ENCODE peak calls at places on chromosome 7, in ten cellular contexts. One of them, this sample, is unnamed. For H3K36me3, the result is how much of the 10 kb centered on the place peaks cover.

GRCh38 chr7:139075031-139075652 is 34.4 kb downstream of the ZC3HAV1 start:
- DNase-seq in A673: peak
- DNase-seq in fibroblast of lung: peak
- DNase-seq in psoas muscle: peak
- DNase-seq in thoracic aorta: peak
- DNase-seq in PC-9: peak
- DNase-seq in OCI-LY7: peak
- DNase-seq in IMR-90: peak
- DNase-seq in lung: peak
- DNase-seq in tibial artery: peak
- DNase-seq in this sample: peak

GRCh38 chr7:47901542-47901941 is 46.7 kb downstream of the PKD1L1 start:
- DNase-seq in A673: no peak
- DNase-seq in fibroblast of lung: peak
- DNase-seq in psoas muscle: no peak
- DNase-seq in thoracic aorta: no peak
- DNase-seq in PC-9: peak
- DNase-seq in OCI-LY7: no peak
- DNase-seq in IMR-90: peak
- DNase-seq in lung: no peak
- DNase-seq in tibial artery: no peak
- DNase-seq in this sample: peak

GRCh38 chr7:122770943-122771342 is 68.2 kb upstream of the RNF148 start:
- DNase-seq in A673: peak
- DNase-seq in fibroblast of lung: no peak
- DNase-seq in psoas muscle: no peak
- DNase-seq in thoracic aorta: no peak
- DNase-seq in PC-9: no peak
- DNase-seq in OCI-LY7: no peak
- DNase-seq in IMR-90: no peak
- DNase-seq in lung: no peak
- DNase-seq in tibial artery: no peak
- DNase-seq in this sample: no peak

GRCh38 chr7:74002474-74003017 is 25.4 kb upstream of the ELN start:
- DNase-seq in A673: no peak
- DNase-seq in fibroblast of lung: peak
- DNase-seq in psoas muscle: peak
- DNase-seq in thoracic aorta: no peak
- DNase-seq in PC-9: peak
- DNase-seq in OCI-LY7: no peak
- DNase-seq in IMR-90: peak
- DNase-seq in lung: no peak
- DNase-seq in tibial artery: peak
- DNase-seq in this sample: peak

GRCh38 chr7:5203138-5203537 is 13.1 kb downstream of the WIPI2 start:
- DNase-seq in A673: no peak
- DNase-seq in fibroblast of lung: no peak
- DNase-seq in psoas muscle: no peak
- DNase-seq in thoracic aorta: no peak
- DNase-seq in PC-9: no peak
- DNase-seq in OCI-LY7: no peak
- DNase-seq in IMR-90: no peak
- DNase-seq in lung: no peak
- DNase-seq in tibial artery: no peak
- DNase-seq in this sample: no peak

GRCh38 chr7:124791876-124792446 is 26.4 kb upstream of the GPR37 start:
- DNase-seq in A673: no peak
- DNase-seq in fibroblast of lung: no peak
- DNase-seq in psoas muscle: no peak
- DNase-seq in thoracic aorta: no peak
- DNase-seq in PC-9: peak
- DNase-seq in OCI-LY7: no peak
- DNase-seq in IMR-90: peak
- DNase-seq in lung: no peak
- DNase-seq in tibial artery: no peak
- DNase-seq in this sample: no peak

GRCh38 chr7:93574646-93575554 is at the start of gene CALCR:
- DNase-seq in A673: peak
- DNase-seq in fibroblast of lung: peak
- DNase-seq in psoas muscle: no peak
- DNase-seq in thoracic aorta: no peak
- DNase-seq in PC-9: no peak
- DNase-seq in OCI-LY7: no peak
- DNase-seq in IMR-90: no peak
- DNase-seq in lung: no peak
- DNase-seq in tibial artery: no peak
- DNase-seq in this sample: no peak

GRCh38 chr7:76037310-76037709 is 10.5 kb downstream of the STYXL1 start:
- DNase-seq in A673: no peak
- DNase-seq in fibroblast of lung: peak
- DNase-seq in psoas muscle: peak
- DNase-seq in thoracic aorta: no peak
- DNase-seq in PC-9: no peak
- DNase-seq in OCI-LY7: no peak
- DNase-seq in IMR-90: peak
- DNase-seq in lung: no peak
- DNase-seq in tibial artery: peak
- DNase-seq in this sample: no peak

GRCh38 chr7:46969303-46970130 is 612.4 kb downstream of the TNS3 start:
- DNase-seq in A673: peak
- DNase-seq in fibroblast of lung: peak
- DNase-seq in psoas muscle: no peak
- DNase-seq in thoracic aorta: no peak
- DNase-seq in PC-9: peak
- DNase-seq in OCI-LY7: no peak
- DNase-seq in IMR-90: peak
- DNase-seq in lung: no peak
- DNase-seq in tibial artery: no peak
- DNase-seq in this sample: no peak

GRCh38 chr7:107291434-107291833 is 122.6 kb downstream of the HBP1 start:
- DNase-seq in A673: no peak
- DNase-seq in fibroblast of lung: no peak
- DNase-seq in psoas muscle: no peak
- DNase-seq in thoracic aorta: no peak
- DNase-seq in PC-9: no peak
- DNase-seq in OCI-LY7: no peak
- DNase-seq in IMR-90: no peak
- DNase-seq in lung: no peak
- DNase-seq in tibial artery: no peak
- DNase-seq in this sample: no peak

GRCh38 chr7:28112056-28112455 is 68.5 kb downstream of the JAZF1 start:
- DNase-seq in A673: no peak
- DNase-seq in fibroblast of lung: no peak
- DNase-seq in psoas muscle: no peak
- DNase-seq in thoracic aorta: no peak
- DNase-seq in PC-9: no peak
- DNase-seq in OCI-LY7: no peak
- DNase-seq in IMR-90: no peak
- DNase-seq in lung: no peak
- DNase-seq in tibial artery: no peak
- DNase-seq in this sample: no peak

GRCh38 chr7:47069385-47070076 is 512.4 kb downstream of the TNS3 start:
- DNase-seq in A673: no peak
- DNase-seq in fibroblast of lung: no peak
- DNase-seq in psoas muscle: no peak
- DNase-seq in thoracic aorta: no peak
- DNase-seq in PC-9: no peak
- DNase-seq in OCI-LY7: no peak
- DNase-seq in IMR-90: no peak
- DNase-seq in lung: no peak
- DNase-seq in tibial artery: peak
- DNase-seq in this sample: no peak

GRCh38 chr7:146539836-146540235 is 423.2 kb downstream of the CNTNAP2 start:
- DNase-seq in A673: no peak
- DNase-seq in fibroblast of lung: no peak
- DNase-seq in psoas muscle: no peak
- DNase-seq in thoracic aorta: no peak
- DNase-seq in PC-9: no peak
- DNase-seq in OCI-LY7: no peak
- DNase-seq in IMR-90: no peak
- DNase-seq in lung: no peak
- DNase-seq in tibial artery: no peak
- DNase-seq in this sample: no peak

GRCh38 chr7:124784879-124785818 is 19.6 kb upstream of the GPR37 start:
- DNase-seq in A673: peak
- DNase-seq in fibroblast of lung: peak
- DNase-seq in psoas muscle: peak
- DNase-seq in thoracic aorta: no peak
- DNase-seq in PC-9: no peak
- DNase-seq in OCI-LY7: peak
- DNase-seq in IMR-90: peak
- DNase-seq in lung: no peak
- DNase-seq in tibial artery: no peak
- DNase-seq in this sample: no peak

GRCh38 chr7:4841007-4841784 is 20.6 kb downstream of the PAPOLB start:
- DNase-seq in A673: no peak
- DNase-seq in fibroblast of lung: no peak
- DNase-seq in psoas muscle: no peak
- DNase-seq in thoracic aorta: no peak
- DNase-seq in PC-9: no peak
- DNase-seq in OCI-LY7: no peak
- DNase-seq in IMR-90: no peak
- DNase-seq in lung: no peak
- DNase-seq in tibial artery: no peak
- DNase-seq in this sample: no peak

GRCh38 chr7:48627153-48627552 is 297.2 kb upstream of the CDC14C start:
- DNase-seq in A673: no peak
- DNase-seq in fibroblast of lung: no peak
- DNase-seq in psoas muscle: no peak
- DNase-seq in thoracic aorta: no peak
- DNase-seq in PC-9: no peak
- DNase-seq in OCI-LY7: no peak
- DNase-seq in IMR-90: no peak
- DNase-seq in lung: no peak
- DNase-seq in tibial artery: no peak
- DNase-seq in this sample: no peak

GRCh38 chr7:137003071-137003470 is 134.6 kb downstream of the CHRM2 start:
- DNase-seq in A673: no peak
- DNase-seq in fibroblast of lung: no peak
- DNase-seq in psoas muscle: no peak
- DNase-seq in thoracic aorta: no peak
- DNase-seq in PC-9: no peak
- DNase-seq in OCI-LY7: no peak
- DNase-seq in IMR-90: no peak
- DNase-seq in lung: no peak
- DNase-seq in tibial artery: no peak
- DNase-seq in this sample: no peak

GRCh38 chr7:40836218-40836617 is 701.4 kb downstream of the SUGCT start:
- DNase-seq in A673: no peak
- DNase-seq in fibroblast of lung: no peak
- DNase-seq in psoas muscle: no peak
- DNase-seq in thoracic aorta: no peak
- DNase-seq in PC-9: no peak
- DNase-seq in OCI-LY7: peak
- DNase-seq in IMR-90: peak
- DNase-seq in lung: no peak
- DNase-seq in tibial artery: no peak
- DNase-seq in this sample: no peak

GRCh38 chr7:31648288-31648687 is 38.7 kb upstream of the PPP1R17 start:
- DNase-seq in A673: peak
- DNase-seq in fibroblast of lung: no peak
- DNase-seq in psoas muscle: no peak
- DNase-seq in thoracic aorta: no peak
- DNase-seq in PC-9: no peak
- DNase-seq in OCI-LY7: no peak
- DNase-seq in IMR-90: peak
- DNase-seq in lung: no peak
- DNase-seq in tibial artery: no peak
- DNase-seq in this sample: no peak

GRCh38 chr7:43516581-43517342 is 66.1 kb upstream of the STK17A start:
- DNase-seq in A673: no peak
- DNase-seq in fibroblast of lung: peak
- DNase-seq in psoas muscle: no peak
- DNase-seq in thoracic aorta: no peak
- DNase-seq in PC-9: no peak
- DNase-seq in OCI-LY7: no peak
- DNase-seq in IMR-90: no peak
- DNase-seq in lung: no peak
- DNase-seq in tibial artery: no peak
- DNase-seq in this sample: no peak

GRCh38 chr7:918118-918425 is 36.4 kb downstream of the ADAP1 start:
- DNase-seq in A673: no peak
- DNase-seq in fibroblast of lung: no peak
- DNase-seq in psoas muscle: peak
- DNase-seq in thoracic aorta: no peak
- DNase-seq in PC-9: no peak
- DNase-seq in OCI-LY7: no peak
- DNase-seq in IMR-90: no peak
- DNase-seq in lung: no peak
- DNase-seq in tibial artery: peak
- DNase-seq in this sample: peak

GRCh38 chr7:80851896-80852476 is 66.9 kb downstream of the SEMA3C start:
- DNase-seq in A673: no peak
- DNase-seq in fibroblast of lung: peak
- DNase-seq in psoas muscle: no peak
- DNase-seq in thoracic aorta: no peak
- DNase-seq in PC-9: peak
- DNase-seq in OCI-LY7: no peak
- DNase-seq in IMR-90: peak
- DNase-seq in lung: no peak
- DNase-seq in tibial artery: no peak
- DNase-seq in this sample: no peak
- H3K4me3 ChIP-seq in A673: no peak
- H3K4me3 ChIP-seq in fibroblast of lung: no peak
- H3K4me3 ChIP-seq in psoas muscle: peak
- H3K4me3 ChIP-seq in thoracic aorta: no peak
- H3K4me3 ChIP-seq in PC-9: no peak
- H3K4me3 ChIP-seq in OCI-LY7: no peak
- H3K4me3 ChIP-seq in IMR-90: no peak
- H3K4me3 ChIP-seq in lung: no peak
- H3K4me3 ChIP-seq in tibial artery: no peak
- H3K4me3 ChIP-seq in this sample: no peak

GRCh38 chr7:151066273-151066974 is 7.0 kb downstream of the SLC4A2 start:
- DNase-seq in A673: no peak
- DNase-seq in fibroblast of lung: no peak
- DNase-seq in psoas muscle: no peak
- DNase-seq in thoracic aorta: no peak
- DNase-seq in PC-9: no peak
- DNase-seq in OCI-LY7: no peak
- DNase-seq in IMR-90: no peak
- DNase-seq in lung: no peak
- DNase-seq in tibial artery: no peak
- DNase-seq in this sample: no peak
- H3K36me3 ChIP-seq in A673: half or more
- H3K36me3 ChIP-seq in fibroblast of lung: under half
- H3K36me3 ChIP-seq in psoas muscle: half or more
- H3K36me3 ChIP-seq in thoracic aorta: half or more
- H3K36me3 ChIP-seq in PC-9: under half
- H3K36me3 ChIP-seq in OCI-LY7: half or more
- H3K36me3 ChIP-seq in IMR-90: half or more
- H3K36me3 ChIP-seq in lung: under half
- H3K36me3 ChIP-seq in tibial artery: half or more
- H3K36me3 ChIP-seq in this sample: half or more

GRCh38 chr7:36180121-36180520 is 27.1 kb downstream of the EEPD1 start:
- DNase-seq in A673: no peak
- DNase-seq in fibroblast of lung: no peak
- DNase-seq in psoas muscle: no peak
- DNase-seq in thoracic aorta: no peak
- DNase-seq in PC-9: no peak
- DNase-seq in OCI-LY7: no peak
- DNase-seq in IMR-90: no peak
- DNase-seq in lung: no peak
- DNase-seq in tibial artery: no peak
- DNase-seq in this sample: no peak
- TF ChIP-seq CTCF in A673: no peak
- TF ChIP-seq CTCF in fibroblast of lung: no peak
- TF ChIP-seq CTCF in psoas muscle: no peak
- TF ChIP-seq CTCF in thoracic aorta: no peak
- TF ChIP-seq CTCF in PC-9: no peak
- TF ChIP-seq CTCF in OCI-LY7: no peak
- TF ChIP-seq CTCF in IMR-90: no peak
- TF ChIP-seq CTCF in lung: no peak
- TF ChIP-seq CTCF in tibial artery: no peak
- TF ChIP-seq CTCF in this sample: no peak

GRCh38 chr7:24653316-24654085 is 80.2 kb downstream of the PALS2 start:
- DNase-seq in A673: peak
- DNase-seq in fibroblast of lung: peak
- DNase-seq in psoas muscle: no peak
- DNase-seq in thoracic aorta: no peak
- DNase-seq in PC-9: no peak
- DNase-seq in OCI-LY7: no peak
- DNase-seq in IMR-90: no peak
- DNase-seq in lung: no peak
- DNase-seq in tibial artery: no peak
- DNase-seq in this sample: no peak
- H3K4me3 ChIP-seq in A673: peak
- H3K4me3 ChIP-seq in fibroblast of lung: peak
- H3K4me3 ChIP-seq in psoas muscle: peak
- H3K4me3 ChIP-seq in thoracic aorta: peak
- H3K4me3 ChIP-seq in PC-9: no peak
- H3K4me3 ChIP-seq in OCI-LY7: no peak
- H3K4me3 ChIP-seq in IMR-90: no peak
- H3K4me3 ChIP-seq in lung: no peak
- H3K4me3 ChIP-seq in tibial artery: peak
- H3K4me3 ChIP-seq in this sample: peak